ENCODE peak calls at places on chromosomes 11 and 22, in nine cellular contexts. L is epithelial cell of prostate; J is activated CD8-positive, alpha-beta memory T cell treated with anti-CD3 and anti-CD28 coated beads, Interleukin-2, amount 10 ng/mL, durations not matched to agents 7 days and 5 days; H is activated T-helper 1 cell treated with Interleukin-2 at 50 U/mL for 16 hours; P is stimulated activated CD4-positive, alpha-beta T cell treated with anti-CD3 and anti-CD28 coated beads, Interleukin-15, amount 100 ng/mL, for 24 hours; E is fibroblast of pulmonary artery; D is NCI-H1417; I is pancreas; S is CD4-positive, CD25-positive, alpha-beta regulatory T cell. Q is an unnamed sample.

GRCh38 chr11:11391796-11392195 is 38.7 kb upstream of the CSNK2A3 start:
- DNase-seq in D (no peak), I (no peak), L (peak), P (no peak), E (peak), J (no peak), S (no peak), H (no peak), Q (no peak)

GRCh38 chr11:69034123-69034522 is 14.6 kb upstream of the TPCN2 start:
- DNase-seq in H (no peak), L (no peak), I (no peak), E (no peak), P (no peak), J (no peak), S (no peak), D (no peak), Q (no peak)

GRCh38 chr11:74460481-74461154 is 6.7 kb downstream of the KCNE3 start:
- DNase-seq in D (no peak), H (no peak), S (peak), P (no peak), L (no peak), J (no peak), E (peak), I (no peak), Q (peak)

GRCh38 chr11:41245184-41245583 is 214.3 kb downstream of the LRRC4C start:
- DNase-seq in S (no peak), E (no peak), P (no peak), J (no peak), I (peak), L (no peak), H (no peak), D (no peak), Q (no peak)

GRCh38 chr11:114166897-114167323 is 107.4 kb downstream of the ZBTB16 start:
- DNase-seq in I (no peak), D (peak), L (peak), H (no peak), P (no peak), S (peak), E (peak), J (no peak), Q (peak)

GRCh38 chr11:3781423-3781822 is 15.9 kb downstream of the NUP98 start:
- DNase-seq in S (no peak), E (peak), L (peak), P (no peak), H (no peak), J (no peak), D (no peak), I (no peak), Q (no peak)

GRCh38 chr22:31572939-31573338 is 76.6 kb downstream of the SFI1 start:
- DNase-seq in P (no peak), E (no peak), L (no peak), J (no peak), D (no peak), S (no peak), I (no peak), H (no peak), Q (no peak)

GRCh38 chr11:111905391-111905790 is 6.2 kb downstream of the CRYAB start:
- DNase-seq in L (no peak), S (no peak), H (no peak), J (no peak), D (no peak), I (no peak), P (no peak), E (no peak), Q (no peak)

GRCh38 chr11:30729187-30729713 is 143.1 kb upstream of the MPPED2 start:
- DNase-seq in E (no peak), H (no peak), P (no peak), J (no peak), L (no peak), S (no peak), D (no peak), I (no peak), Q (no peak)

GRCh38 chr11:123052884-123053721 is 8.8 kb downstream of the HSPA8 start:
- DNase-seq in S (no peak), L (no peak), J (no peak), I (no peak), P (peak), E (no peak), H (no peak), D (no peak), Q (peak)

GRCh38 chr11:2992234-2992999 is at the start of gene NAP1L4:
- DNase-seq in D (peak), P (peak), S (peak), I (peak), L (peak), H (peak), J (peak), E (peak), Q (peak)

GRCh38 chr11:118961591-118961990 is 5.5 kb downstream of the UPK2 start:
- DNase-seq in L (no peak), S (no peak), P (no peak), J (no peak), I (no peak), H (no peak), E (no peak), D (no peak), Q (no peak)

GRCh38 chr11:123430736-123431356 is 777 bp downstream of the GRAMD1B start:
- DNase-seq in S (peak), J (peak), P (peak), I (peak), H (peak), D (peak), E (peak), L (no peak), Q (no peak)

GRCh38 chr11:121246021-121246768 is 46.4 kb upstream of the SC5D start:
- DNase-seq in L (no peak), J (no peak), D (no peak), S (no peak), P (no peak), I (no peak), H (no peak), E (no peak), Q (no peak)

GRCh38 chr11:85930879-85931366 is 75.7 kb downstream of the CCDC83 start:
- DNase-seq in E (no peak), I (no peak), P (no peak), L (no peak), H (no peak), S (no peak), D (peak), J (no peak), Q (no peak)

GRCh38 chr22:36182871-36183270 is 18.7 kb downstream of the APOL4 start:
- DNase-seq in S (no peak), L (no peak), P (no peak), D (no peak), J (no peak), H (no peak), I (no peak), E (no peak), Q (no peak)